ENCODE peak calls at places on chromosome 12, in six cellular contexts. D, M, K, Y, C and B are unnamed samples.

GRCh38 chr12:57094194-57095160 is 5.6 kb downstream of the NAB2 start:
- DNase-seq in D (no peak), M (peak), K (no peak), Y (no peak), C (no peak), B (peak)

GRCh38 chr12:47717443-47718193 is 7.7 kb downstream of the ENDOU start:
- DNase-seq in D (peak), M (peak), K (peak), Y (peak), C (peak), B (peak)

GRCh38 chr12:2339022-2339431 is 286.2 kb downstream of the CACNA1C start:
- DNase-seq in D (no peak), M (no peak), K (no peak), Y (no peak), C (no peak), B (no peak)

GRCh38 chr12:122130150-122130549 is 43.9 kb downstream of the IL31 start:
- DNase-seq in D (no peak), M (no peak), K (no peak), Y (no peak), C (no peak), B (no peak)

GRCh38 chr12:85277900-85278597 is 2.0 kb upstream of the ALX1 start:
- DNase-seq in D (no peak), M (no peak), K (no peak), Y (no peak), C (peak), B (no peak)

GRCh38 chr12:12072064-12072760 is 1.5 kb downstream of the BCL2L14 start:
- DNase-seq in D (peak), M (peak), K (no peak), Y (no peak), C (no peak), B (no peak)

GRCh38 chr12:30945443-30946164 is 19.1 kb downstream of the TSPAN11 start:
- DNase-seq in D (no peak), M (no peak), K (no peak), Y (no peak), C (peak), B (no peak)

GRCh38 chr12:32159925-32160324 is 53.3 kb downstream of the BICD1 start:
- DNase-seq in D (no peak), M (no peak), K (no peak), Y (no peak), C (no peak), B (no peak)

GRCh38 chr12:9674226-9674590 is 4.7 kb downstream of the CLEC2D start:
- DNase-seq in D (no peak), M (no peak), K (peak), Y (no peak), C (no peak), B (no peak)

GRCh38 chr12:91744613-91745012 is 401.0 kb downstream of the BTG1 start:
- DNase-seq in D (no peak), M (no peak), K (no peak), Y (no peak), C (no peak), B (no peak)

GRCh38 chr12:102438823-102439205 is 41.5 kb downstream of the IGF1 start:
- DNase-seq in D (no peak), M (no peak), K (no peak), Y (no peak), C (no peak), B (no peak)

GRCh38 chr12:50390284-50390683 is 6.1 kb downstream of the FAM186A start:
- DNase-seq in D (peak), M (no peak), K (no peak), Y (peak), C (no peak), B (no peak)

GRCh38 chr12:75690556-75690955 is 179.1 kb upstream of the KRR1 start:
- DNase-seq in D (no peak), M (no peak), K (peak), Y (no peak), C (no peak), B (no peak)

GRCh38 chr12:93729934-93730333 is 52.8 kb downstream of the CRADD start:
- DNase-seq in D (no peak), M (no peak), K (no peak), Y (no peak), C (no peak), B (no peak)

GRCh38 chr12:10562306-10562933 is 51.0 kb downstream of the MAGOHB start:
- DNase-seq in D (peak), M (no peak), K (peak), Y (peak), C (no peak), B (no peak)

GRCh38 chr12:60174476-60174875 is 578.6 kb downstream of the SLC16A7 start:
- DNase-seq in D (no peak), M (no peak), K (no peak), Y (no peak), C (no peak), B (no peak)

GRCh38 chr12:127485528-127485927 is 781.4 kb upstream of the TMEM132C start:
- DNase-seq in D (no peak), M (peak), K (no peak), Y (no peak), C (no peak), B (no peak)

GRCh38 chr12:127489055-127489454 is 777.9 kb upstream of the TMEM132C start:
- DNase-seq in D (peak), M (peak), K (no peak), Y (no peak), C (no peak), B (no peak)

GRCh38 chr12:127482950-127483349 is 784.0 kb upstream of the TMEM132C start:
- DNase-seq in D (no peak), M (no peak), K (no peak), Y (no peak), C (no peak), B (no peak)

GRCh38 chr12:127487031-127487430 is 779.9 kb upstream of the TMEM132C start:
- DNase-seq in D (no peak), M (no peak), K (no peak), Y (no peak), C (no peak), B (no peak)
- TF ChIP-seq EP300 in D (no peak), M (no peak), K (no peak), Y (no peak), C (no peak), B (no peak)

GRCh38 chr12:46259071-46259470 is 9.8 kb downstream of the SLC38A1 start:
- DNase-seq in D (peak), M (no peak), K (no peak), Y (no peak), C (no peak), B (no peak)

GRCh38 chr12:46260153-46260912 is 8.5 kb downstream of the SLC38A1 start:
- DNase-seq in D (no peak), M (no peak), K (no peak), Y (no peak), C (no peak), B (no peak)

GRCh38 chr12:46259713-46260112 is 9.1 kb downstream of the SLC38A1 start:
- DNase-seq in D (no peak), M (no peak), K (peak), Y (no peak), C (no peak), B (no peak)

GRCh38 chr12:46261658-46262057 is 7.2 kb downstream of the SLC38A1 start:
- DNase-seq in D (no peak), M (no peak), K (no peak), Y (no peak), C (no peak), B (no peak)

DNA sequence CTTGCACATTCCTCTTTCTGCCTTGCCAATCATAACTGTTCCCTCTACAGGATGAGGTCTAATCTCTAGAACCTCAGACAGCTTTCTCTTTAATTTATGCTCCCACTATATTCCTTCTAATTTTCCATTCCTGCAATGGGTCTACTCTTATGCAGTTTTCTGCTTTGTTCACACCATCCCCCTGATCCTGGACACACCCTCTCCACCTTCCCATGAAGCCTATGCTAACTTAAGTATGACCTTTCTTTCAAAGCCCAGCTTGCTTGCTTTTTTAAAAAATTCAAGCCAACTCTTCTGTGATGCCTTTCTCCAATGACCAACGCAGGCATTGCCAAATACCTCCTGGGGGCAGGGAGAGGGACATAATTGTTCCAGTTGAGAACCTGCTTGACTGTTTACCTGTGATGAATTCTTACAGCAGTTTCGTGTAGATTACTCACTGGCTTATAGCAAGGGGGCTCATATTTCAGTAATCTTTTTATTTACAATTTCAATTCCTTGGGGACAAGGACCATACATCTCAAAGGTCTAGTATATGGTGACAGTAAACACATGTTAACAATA is 7.8 kb downstream of the SLC38A1 start:
- DNase-seq in D (no peak), M (no peak), K (no peak), Y (no peak), C (no peak), B (no peak)
- TF ChIP-seq EP300 in D (no peak), M (no peak), K (no peak), Y (no peak), C (no peak), B (no peak)

GRCh38 chr12:83619973-83620372 is 933.3 kb downstream of the TMTC2 start:
- DNase-seq in D (no peak), M (no peak), K (no peak), Y (no peak), C (no peak), B (no peak)
- TF ChIP-seq EP300 in D (no peak), M (no peak), K (no peak), Y (no peak), C (no peak), B (no peak)

GRCh38 chr12:22264380-22264779 is 70.1 kb downstream of the ST8SIA1 start:
- DNase-seq in D (no peak), M (no peak), K (no peak), Y (no peak), C (no peak), B (no peak)
- TF ChIP-seq EP300 in D (no peak), M (no peak), K (no peak), Y (no peak), C (no peak), B (no peak)

GRCh38 chr12:116434155-116435065 is 124.8 kb upstream of the MAP1LC3B2 start:
- DNase-seq in D (no peak), M (peak), K (peak), Y (peak), C (peak), B (peak)
- TF ChIP-seq EP300 in D (no peak), M (peak), K (no peak), Y (peak), C (peak), B (peak)

DNA sequence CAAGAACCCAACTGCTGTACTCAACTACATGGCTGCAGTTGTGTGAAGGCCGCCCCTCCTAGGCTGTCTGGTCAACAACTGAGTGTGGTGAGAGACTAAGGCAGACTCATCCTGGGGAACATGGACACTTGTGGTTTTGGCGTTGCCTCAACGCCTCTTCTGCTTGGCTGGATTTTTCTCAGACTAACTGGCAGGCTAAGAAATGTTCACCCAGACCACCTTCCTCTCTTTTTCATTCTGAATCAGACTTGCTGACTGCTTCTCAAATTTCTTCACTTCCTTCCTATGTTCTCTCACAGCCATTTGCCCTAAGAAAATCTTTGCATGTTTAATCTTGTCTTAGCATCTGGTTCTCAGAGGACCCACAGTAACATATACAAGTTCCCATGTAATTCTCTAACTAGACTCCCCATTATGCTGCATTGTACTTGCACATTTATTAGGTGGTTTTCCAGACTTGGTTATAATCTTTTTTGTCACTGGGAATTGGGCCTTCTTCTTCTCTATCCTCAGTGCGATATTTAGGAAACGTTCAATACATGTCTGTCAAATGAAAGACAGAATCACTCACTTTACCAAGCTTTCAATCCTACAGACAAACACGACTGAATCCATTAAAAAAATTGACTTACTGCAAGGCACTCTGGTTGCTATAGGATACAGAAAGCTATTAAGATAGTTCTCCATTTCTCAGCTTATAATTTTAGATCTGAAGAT is 327.6 kb downstream of the CCER1 start:
- DNase-seq in D (no peak), M (no peak), K (no peak), Y (no peak), C (no peak), B (no peak)
- TF ChIP-seq EP300 in D (no peak), M (no peak), K (no peak), Y (no peak), C (no peak), B (no peak)

GRCh38 chr12:89369166-89369565 is 16.9 kb upstream of the DUSP6 start:
- DNase-seq in D (no peak), M (no peak), K (no peak), Y (no peak), C (no peak), B (no peak)

GRCh38 chr12:89372584-89373370 is 20.5 kb upstream of the DUSP6 start:
- DNase-seq in D (no peak), M (no peak), K (peak), Y (no peak), C (no peak), B (no peak)

GRCh38 chr12:89370411-89370810 is 18.1 kb upstream of the DUSP6 start:
- DNase-seq in D (no peak), M (no peak), K (no peak), Y (no peak), C (no peak), B (no peak)

GRCh38 chr12:89368386-89368785 is 16.1 kb upstream of the DUSP6 start:
- DNase-seq in D (no peak), M (no peak), K (no peak), Y (no peak), C (no peak), B (no peak)

DNA sequence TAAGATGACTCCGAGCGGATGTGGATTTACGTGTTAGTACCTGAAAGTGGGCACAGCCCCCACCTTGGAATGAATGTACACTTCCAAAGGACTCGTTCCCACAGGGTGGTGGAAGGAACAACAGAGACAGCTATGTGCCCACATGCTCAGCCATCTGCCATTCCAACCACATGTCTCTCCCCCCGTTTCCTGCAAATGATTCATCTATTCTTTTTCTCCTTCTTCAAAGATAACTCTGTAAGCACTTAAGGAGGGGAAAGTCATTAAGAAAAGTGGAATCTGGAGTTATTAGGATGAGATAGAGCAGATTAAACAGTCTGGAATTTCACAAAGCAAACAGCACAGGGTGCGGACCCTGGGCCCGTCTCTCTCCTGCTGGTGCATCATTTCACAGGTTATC is 18.5 kb upstream of the DUSP6 start:
- DNase-seq in D (no peak), M (no peak), K (no peak), Y (no peak), C (no peak), B (no peak)
- TF ChIP-seq EP300 in D (peak), M (no peak), K (no peak), Y (no peak), C (no peak), B (no peak)

GRCh38 chr12:69412655-69413054 is 53.1 kb downstream of the YEATS4 start:
- DNase-seq in D (no peak), M (no peak), K (no peak), Y (no peak), C (no peak), B (no peak)

GRCh38 chr12:69419701-69420100 is 50.5 kb upstream of the FRS2 start:
- DNase-seq in D (no peak), M (no peak), K (no peak), Y (no peak), C (no peak), B (no peak)

GRCh38 chr12:69417741-69418167 is 52.4 kb upstream of the FRS2 start:
- DNase-seq in D (peak), M (no peak), K (no peak), Y (no peak), C (no peak), B (no peak)

GRCh38 chr12:69417231-69417630 is 53.0 kb upstream of the FRS2 start:
- DNase-seq in D (no peak), M (no peak), K (no peak), Y (no peak), C (no peak), B (no peak)

GRCh38 chr12:69415471-69416275 is 54.5 kb upstream of the FRS2 start:
- DNase-seq in D (peak), M (peak), K (peak), Y (peak), C (peak), B (peak)
- TF ChIP-seq EP300 in D (no peak), M (no peak), K (no peak), Y (no peak), C (no peak), B (no peak)

DNA sequence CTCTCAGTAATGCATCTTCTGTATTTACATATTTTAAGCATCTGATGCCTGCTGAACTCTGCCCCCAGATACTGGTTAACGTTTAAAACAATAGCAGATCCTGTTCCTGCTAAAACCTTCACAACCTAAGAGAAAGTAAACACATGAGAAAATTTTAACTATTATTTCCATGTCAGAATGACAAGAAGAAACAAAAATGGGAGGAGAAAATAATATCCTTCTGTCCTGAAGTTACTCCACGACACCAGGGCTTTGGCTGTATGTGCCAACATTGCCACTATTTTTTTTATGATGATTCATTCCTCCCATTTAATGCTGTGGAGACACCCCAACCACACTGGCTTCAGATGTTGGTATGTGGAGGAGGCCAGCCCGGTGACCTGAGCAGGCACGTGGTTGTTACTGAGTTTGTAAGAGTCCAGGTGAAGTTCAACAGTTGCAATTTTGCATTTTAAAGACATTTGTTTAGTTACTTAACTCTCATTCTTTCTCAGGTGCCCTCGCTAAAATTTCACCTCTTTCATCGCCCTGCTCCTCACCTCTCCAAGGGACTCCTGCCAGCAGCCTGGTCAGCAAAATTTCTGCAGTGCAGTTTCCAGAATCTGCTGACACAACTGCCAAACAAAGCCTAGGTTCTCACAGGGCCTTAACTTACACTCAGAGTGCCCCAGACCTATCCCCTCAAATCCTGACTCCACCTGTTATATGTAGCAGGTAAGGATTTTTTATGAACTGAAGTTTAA is 65.5 kb upstream of the SLCO1C1 start:
- DNase-seq in D (peak), M (no peak), K (no peak), Y (no peak), C (no peak), B (peak)
- TF ChIP-seq EP300 in D (peak), M (no peak), K (no peak), Y (no peak), C (no peak), B (no peak)